ENCODE peak calls at places on chromosomes 7 and 10, in seven cellular contexts. One of them, this sample, is unnamed.

GRCh38 chr7:139749545-139749944 is 28.3 kb downstream of the HIPK2 start:
- DNase-seq in stromal cell of bone marrow: no peak
- DNase-seq in HuH-7.5: no peak
- DNase-seq in fibroblast of mammary gland: no peak
- DNase-seq in DND-41: no peak
- DNase-seq in activated CD8-positive, alpha-beta memory T cell treated with anti-CD3 and anti-CD28 coated beads, Interleukin-2, amount 50 U/mL, for 4 hours: no peak
- DNase-seq in activated T-helper 1 cell treated with anti-CD3 and anti-CD28 coated beads, Interleukin-2, amount 50 U/mL, for 16 hours: no peak
- DNase-seq in this sample: no peak

GRCh38 chr7:38222481-38223096 is 44.5 kb downstream of the STARD3NL start:
- DNase-seq in stromal cell of bone marrow: peak
- DNase-seq in HuH-7.5: peak
- DNase-seq in fibroblast of mammary gland: peak
- DNase-seq in DND-41: peak
- DNase-seq in activated CD8-positive, alpha-beta memory T cell treated with anti-CD3 and anti-CD28 coated beads, Interleukin-2, amount 50 U/mL, for 4 hours: no peak
- DNase-seq in activated T-helper 1 cell treated with anti-CD3 and anti-CD28 coated beads, Interleukin-2, amount 50 U/mL, for 16 hours: no peak
- DNase-seq in this sample: no peak

GRCh38 chr10:77872151-77872946 is 54.2 kb downstream of the DLG5 start:
- DNase-seq in stromal cell of bone marrow: no peak
- DNase-seq in HuH-7.5: no peak
- DNase-seq in fibroblast of mammary gland: peak
- DNase-seq in DND-41: no peak
- DNase-seq in activated CD8-positive, alpha-beta memory T cell treated with anti-CD3 and anti-CD28 coated beads, Interleukin-2, amount 50 U/mL, for 4 hours: no peak
- DNase-seq in activated T-helper 1 cell treated with anti-CD3 and anti-CD28 coated beads, Interleukin-2, amount 50 U/mL, for 16 hours: no peak
- DNase-seq in this sample: no peak

GRCh38 chr7:45708046-45708950 is 134.1 kb downstream of the ADCY1 start:
- DNase-seq in stromal cell of bone marrow: no peak
- DNase-seq in HuH-7.5: no peak
- DNase-seq in fibroblast of mammary gland: no peak
- DNase-seq in DND-41: no peak
- DNase-seq in activated CD8-positive, alpha-beta memory T cell treated with anti-CD3 and anti-CD28 coated beads, Interleukin-2, amount 50 U/mL, for 4 hours: no peak
- DNase-seq in activated T-helper 1 cell treated with anti-CD3 and anti-CD28 coated beads, Interleukin-2, amount 50 U/mL, for 16 hours: no peak
- DNase-seq in this sample: no peak

GRCh38 chr7:117048114-117048853 is 95.0 kb downstream of the ST7 start:
- DNase-seq in stromal cell of bone marrow: no peak
- DNase-seq in HuH-7.5: no peak
- DNase-seq in fibroblast of mammary gland: no peak
- DNase-seq in DND-41: peak
- DNase-seq in activated CD8-positive, alpha-beta memory T cell treated with anti-CD3 and anti-CD28 coated beads, Interleukin-2, amount 50 U/mL, for 4 hours: no peak
- DNase-seq in activated T-helper 1 cell treated with anti-CD3 and anti-CD28 coated beads, Interleukin-2, amount 50 U/mL, for 16 hours: no peak
- DNase-seq in this sample: no peak

GRCh38 chr10:1643161-1643910 is 94.0 kb downstream of the ADARB2 start:
- DNase-seq in stromal cell of bone marrow: no peak
- DNase-seq in HuH-7.5: peak
- DNase-seq in fibroblast of mammary gland: no peak
- DNase-seq in DND-41: peak
- DNase-seq in activated CD8-positive, alpha-beta memory T cell treated with anti-CD3 and anti-CD28 coated beads, Interleukin-2, amount 50 U/mL, for 4 hours: no peak
- DNase-seq in activated T-helper 1 cell treated with anti-CD3 and anti-CD28 coated beads, Interleukin-2, amount 50 U/mL, for 16 hours: no peak
- DNase-seq in this sample: no peak

GRCh38 chr7:112081778-112082177 is 124.4 kb downstream of the DOCK4 start:
- DNase-seq in stromal cell of bone marrow: no peak
- DNase-seq in HuH-7.5: no peak
- DNase-seq in fibroblast of mammary gland: no peak
- DNase-seq in DND-41: no peak
- DNase-seq in activated CD8-positive, alpha-beta memory T cell treated with anti-CD3 and anti-CD28 coated beads, Interleukin-2, amount 50 U/mL, for 4 hours: no peak
- DNase-seq in activated T-helper 1 cell treated with anti-CD3 and anti-CD28 coated beads, Interleukin-2, amount 50 U/mL, for 16 hours: no peak
- DNase-seq in this sample: no peak

GRCh38 chr7:29127527-29127926 is 18.8 kb downstream of the CPVL start:
- DNase-seq in stromal cell of bone marrow: no peak
- DNase-seq in HuH-7.5: no peak
- DNase-seq in fibroblast of mammary gland: no peak
- DNase-seq in DND-41: no peak
- DNase-seq in activated CD8-positive, alpha-beta memory T cell treated with anti-CD3 and anti-CD28 coated beads, Interleukin-2, amount 50 U/mL, for 4 hours: no peak
- DNase-seq in activated T-helper 1 cell treated with anti-CD3 and anti-CD28 coated beads, Interleukin-2, amount 50 U/mL, for 16 hours: no peak
- DNase-seq in this sample: peak

GRCh38 chr7:512541-513311 is 6.9 kb downstream of the PDGFA start:
- DNase-seq in stromal cell of bone marrow: no peak
- DNase-seq in HuH-7.5: no peak
- DNase-seq in fibroblast of mammary gland: no peak
- DNase-seq in DND-41: no peak
- DNase-seq in activated CD8-positive, alpha-beta memory T cell treated with anti-CD3 and anti-CD28 coated beads, Interleukin-2, amount 50 U/mL, for 4 hours: no peak
- DNase-seq in activated T-helper 1 cell treated with anti-CD3 and anti-CD28 coated beads, Interleukin-2, amount 50 U/mL, for 16 hours: no peak
- DNase-seq in this sample: no peak

GRCh38 chr10:127228195-127228785 is 31.9 kb upstream of the INSYN2A start:
- DNase-seq in stromal cell of bone marrow: no peak
- DNase-seq in HuH-7.5: no peak
- DNase-seq in fibroblast of mammary gland: peak
- DNase-seq in DND-41: no peak
- DNase-seq in activated CD8-positive, alpha-beta memory T cell treated with anti-CD3 and anti-CD28 coated beads, Interleukin-2, amount 50 U/mL, for 4 hours: no peak
- DNase-seq in activated T-helper 1 cell treated with anti-CD3 and anti-CD28 coated beads, Interleukin-2, amount 50 U/mL, for 16 hours: no peak
- DNase-seq in this sample: no peak

GRCh38 chr7:100119701-100120517 is 475 bp downstream of the CNPY4 start:
- DNase-seq in stromal cell of bone marrow: peak
- DNase-seq in HuH-7.5: peak
- DNase-seq in fibroblast of mammary gland: peak
- DNase-seq in DND-41: peak
- DNase-seq in activated CD8-positive, alpha-beta memory T cell treated with anti-CD3 and anti-CD28 coated beads, Interleukin-2, amount 50 U/mL, for 4 hours: peak
- DNase-seq in activated T-helper 1 cell treated with anti-CD3 and anti-CD28 coated beads, Interleukin-2, amount 50 U/mL, for 16 hours: peak
- DNase-seq in this sample: no peak

GRCh38 chr10:5089869-5090268 is 4.3 kb upstream of the AKR1C3 start:
- DNase-seq in stromal cell of bone marrow: no peak
- DNase-seq in HuH-7.5: no peak
- DNase-seq in fibroblast of mammary gland: peak
- DNase-seq in DND-41: peak
- DNase-seq in activated CD8-positive, alpha-beta memory T cell treated with anti-CD3 and anti-CD28 coated beads, Interleukin-2, amount 50 U/mL, for 4 hours: no peak
- DNase-seq in activated T-helper 1 cell treated with anti-CD3 and anti-CD28 coated beads, Interleukin-2, amount 50 U/mL, for 16 hours: no peak
- DNase-seq in this sample: no peak

GRCh38 chr7:38327597-38327996 is 54.2 kb upstream of the TARP start:
- DNase-seq in stromal cell of bone marrow: no peak
- DNase-seq in HuH-7.5: no peak
- DNase-seq in fibroblast of mammary gland: no peak
- DNase-seq in DND-41: no peak
- DNase-seq in activated CD8-positive, alpha-beta memory T cell treated with anti-CD3 and anti-CD28 coated beads, Interleukin-2, amount 50 U/mL, for 4 hours: no peak
- DNase-seq in activated T-helper 1 cell treated with anti-CD3 and anti-CD28 coated beads, Interleukin-2, amount 50 U/mL, for 16 hours: no peak
- DNase-seq in this sample: no peak

GRCh38 chr7:5797716-5798115 is 16.3 kb upstream of the RNF216 start:
- DNase-seq in stromal cell of bone marrow: no peak
- DNase-seq in HuH-7.5: no peak
- DNase-seq in fibroblast of mammary gland: no peak
- DNase-seq in DND-41: peak
- DNase-seq in activated CD8-positive, alpha-beta memory T cell treated with anti-CD3 and anti-CD28 coated beads, Interleukin-2, amount 50 U/mL, for 4 hours: no peak
- DNase-seq in activated T-helper 1 cell treated with anti-CD3 and anti-CD28 coated beads, Interleukin-2, amount 50 U/mL, for 16 hours: no peak
- DNase-seq in this sample: no peak

GRCh38 chr10:51706225-51706624 is 6.8 kb upstream of the CSTF2T start:
- DNase-seq in stromal cell of bone marrow: peak
- DNase-seq in HuH-7.5: no peak
- DNase-seq in fibroblast of mammary gland: peak
- DNase-seq in DND-41: no peak
- DNase-seq in activated CD8-positive, alpha-beta memory T cell treated with anti-CD3 and anti-CD28 coated beads, Interleukin-2, amount 50 U/mL, for 4 hours: no peak
- DNase-seq in activated T-helper 1 cell treated with anti-CD3 and anti-CD28 coated beads, Interleukin-2, amount 50 U/mL, for 16 hours: no peak
- DNase-seq in this sample: no peak

GRCh38 chr7:154881046-154881445 is 121.9 kb downstream of the PAXIP1 start:
- DNase-seq in stromal cell of bone marrow: no peak
- DNase-seq in HuH-7.5: no peak
- DNase-seq in fibroblast of mammary gland: no peak
- DNase-seq in DND-41: no peak
- DNase-seq in activated CD8-positive, alpha-beta memory T cell treated with anti-CD3 and anti-CD28 coated beads, Interleukin-2, amount 50 U/mL, for 4 hours: no peak
- DNase-seq in activated T-helper 1 cell treated with anti-CD3 and anti-CD28 coated beads, Interleukin-2, amount 50 U/mL, for 16 hours: no peak
- DNase-seq in this sample: no peak

This sample was measured in glomerular endothelial cell.